ENCODE peak calls at places on chromosomes 7 and 10, in six cellular contexts. M is transverse colon, I is hepatocyte, H is testis, G is astrocyte, D is OCI-LY7. U is an unnamed sample.

GRCh38 chr10:62726638-62727037 is 77.9 kb upstream of the ADO start:
- DNase-seq in D (no peak), G (no peak), H (no peak), I (no peak), M (no peak), U (no peak)

GRCh38 chr7:87100326-87100725 is 40.9 kb upstream of the ELAPOR2 start:
- DNase-seq in G (no peak), D (no peak), M (no peak), H (no peak), I (no peak), U (no peak)

GRCh38 chr10:97820305-97820704 is 29.3 kb upstream of the GOLGA7B start:
- DNase-seq in G (no peak), M (no peak), D (no peak), I (no peak), H (no peak), U (no peak)

GRCh38 chr10:26946103-26946907 is 85.5 kb upstream of the ABI1 start:
- DNase-seq in G (no peak), I (no peak), H (peak), D (no peak), M (no peak), U (no peak)

GRCh38 chr10:102408728-102409603 is 9.6 kb downstream of the PSD start:
- DNase-seq in D (no peak), H (peak), M (peak), I (peak), G (no peak), U (no peak)

GRCh38 chr10:112515126-112515525 is 68.1 kb downstream of the VTI1A start:
- DNase-seq in G (no peak), D (no peak), I (no peak), H (no peak), M (no peak), U (no peak)

GRCh38 chr10:102419561-102420442 is 834 bp upstream of the FBXL15 start:
- DNase-seq in H (peak), M (peak), I (peak), D (peak), G (no peak), U (peak)

GRCh38 chr10:126935263-126935946 is 30.2 kb downstream of the DOCK1 start:
- DNase-seq in M (no peak), H (no peak), D (no peak), G (peak), I (no peak), U (no peak)

GRCh38 chr7:89246196-89246595 is 450.7 kb upstream of the TEX47 start:
- DNase-seq in G (no peak), M (no peak), H (no peak), I (no peak), D (no peak), U (no peak)

GRCh38 chr7:22452142-22452763 is 47.7 kb downstream of the STEAP1B start:
- DNase-seq in D (peak), I (peak), M (peak), G (peak), H (peak), U (peak)

GRCh38 chr10:48419714-48420113 is 113.2 kb downstream of the MAPK8 start:
- DNase-seq in D (no peak), M (no peak), I (no peak), G (no peak), H (no peak), U (no peak)

GRCh38 chr7:74032191-74032490 is 4.2 kb downstream of the ELN start:
- DNase-seq in G (peak), D (no peak), M (no peak), I (no peak), H (peak), U (no peak)

GRCh38 chr7:139094596-139094995 is 14.9 kb downstream of the ZC3HAV1 start:
- DNase-seq in M (no peak), D (no peak), G (no peak), H (peak), I (no peak), U (no peak)

GRCh38 chr7:66326501-66327180 is 121.5 kb downstream of the TPST1 start:
- DNase-seq in G (peak), M (no peak), H (no peak), D (no peak), I (no peak), U (no peak)

GRCh38 chr10:13219685-13220670 is 14.2 kb downstream of the UCMA start:
- DNase-seq in I (peak), H (no peak), D (peak), G (peak), M (peak), U (peak)

GRCh38 chr7:44853391-44853790 is 5.5 kb upstream of the H2AZ2 start:
- DNase-seq in G (no peak), D (no peak), M (no peak), H (no peak), I (no peak), U (no peak)
- H3K4me3 ChIP-seq in G (no peak), D (no peak), M (no peak), H (peak), I (no peak), U (no peak)

DNA sequence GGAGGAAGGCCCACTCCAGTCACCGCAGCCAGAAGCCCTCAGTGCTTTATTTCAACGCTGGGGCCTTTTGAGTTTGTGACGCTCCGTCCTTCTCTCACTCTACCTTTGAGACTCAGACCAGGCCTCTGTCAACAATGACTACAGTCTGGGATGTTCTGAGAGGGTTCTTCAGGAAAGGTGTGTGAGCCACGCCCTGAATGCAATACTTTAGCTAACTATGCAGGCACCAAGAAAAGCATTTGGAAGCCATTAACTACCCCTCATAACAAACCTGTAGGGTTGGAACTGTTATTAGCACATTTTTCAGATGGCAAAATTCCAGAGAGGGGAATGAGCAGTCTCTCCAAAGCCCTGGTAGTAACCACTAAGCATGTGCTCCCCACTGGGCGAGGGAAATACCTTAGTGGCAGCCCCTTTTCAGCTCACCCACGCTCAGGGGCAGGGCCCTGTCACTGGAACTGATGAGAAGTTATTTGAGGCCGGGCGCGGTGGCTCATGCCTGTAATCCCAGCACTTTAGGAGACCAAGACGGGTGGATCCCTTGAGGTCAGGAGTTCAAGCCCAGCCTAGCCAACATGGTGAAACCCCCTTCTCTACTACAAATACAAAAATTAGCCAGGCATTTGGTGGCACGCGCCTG is 5.7 kb upstream of the ARPC1B start:
- DNase-seq in I (no peak), D (no peak), M (no peak), H (no peak), G (no peak), U (no peak)
- H3K27ac ChIP-seq in I (peak), D (no peak), M (no peak), H (no peak), G (no peak), U (no peak)

DNA sequence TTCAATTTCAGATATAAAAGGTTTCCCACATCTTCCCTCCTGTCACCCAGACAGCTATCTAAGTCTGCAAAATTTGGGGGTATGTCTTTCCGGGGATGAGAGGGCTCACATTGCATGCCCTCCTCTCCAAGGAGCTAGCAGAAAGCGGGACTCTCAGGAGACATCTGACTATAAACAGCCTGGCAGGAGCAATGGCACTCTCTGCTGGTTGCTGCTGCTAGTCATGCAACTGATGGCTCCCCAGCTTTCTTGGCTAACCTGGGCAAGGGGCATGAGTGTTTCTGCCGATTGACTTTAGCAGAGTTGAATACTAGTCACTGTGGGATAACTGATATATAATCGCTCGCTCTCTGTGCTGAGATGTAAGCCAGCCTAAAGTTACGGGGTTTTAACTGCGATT is 12.0 kb downstream of the TBX20 start:
- DNase-seq in I (no peak), M (no peak), G (no peak), D (no peak), H (peak), U (no peak)
- TF ChIP-seq CTCF in I (no peak), M (no peak), G (no peak), D (no peak), H (no peak), U (peak)

DNA sequence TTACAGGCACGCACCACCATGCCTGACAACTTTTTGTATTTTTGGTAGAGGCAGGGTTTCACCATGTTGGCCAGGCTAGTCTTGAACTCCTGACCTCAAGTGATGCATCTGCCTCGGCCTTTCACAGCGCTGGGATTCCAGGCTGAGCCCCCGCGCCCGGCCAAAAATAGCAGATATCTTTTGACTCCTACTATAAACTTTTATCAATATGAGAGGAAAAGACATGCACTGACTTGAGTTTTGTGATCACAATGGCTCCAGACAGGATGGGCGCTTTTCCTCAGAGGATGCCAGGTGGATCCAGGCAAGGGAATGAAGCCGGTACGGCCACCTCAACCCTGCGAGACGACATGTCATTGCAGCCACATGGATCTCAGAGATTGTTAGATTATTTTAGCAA is 123.9 kb downstream of the DNAJB6 start:
- DNase-seq in G (no peak), D (no peak), I (no peak), H (no peak), M (no peak), U (no peak)
- H3K4me3 ChIP-seq in G (no peak), D (no peak), I (no peak), H (no peak), M (no peak), U (no peak)

GRCh38 chr10:44974628-44975431 is 3.8 kb downstream of the DEPP1 start:
- DNase-seq in H (peak), D (peak), M (peak), I (peak), G (peak), U (peak)
- H3K27ac ChIP-seq in H (peak), D (peak), M (peak), I (peak), G (peak), U (peak)